ENCODE peak calls at places on chromosomes 12 and 14, in four cellular contexts. C is tibial nerve; I is breast epithelium; F is CD4-positive, alpha-beta memory T cell. H is an unnamed sample.
A peak's percentile ranks its signal among the peaks of the same experiment; 100 is the strongest.

GRCh38 chr14:63852271-63852816 is 460 bp upstream of the SYNE2 start:
- DNase-seq in I (no peak), C (no peak), F (no peak), H (no peak)

GRCh38 chr14:31122098-31122611 is 85.4 kb downstream of the HECTD1 start:
- DNase-seq in F (no peak), I (no peak), C (no peak), H (no peak)

GRCh38 chr12:103824290-103824689 is 16.7 kb downstream of the NT5DC3 start:
- DNase-seq in F (no peak), C (no peak), I (no peak), H (no peak)

GRCh38 chr12:114858388-114859146 is 174.6 kb upstream of the TBX3 start:
- DNase-seq in I (no peak), F (no peak), C (no peak), H (no peak)

GRCh38 chr12:57181561-57182155 is 34.2 kb upstream of the LRP1-AS start:
- DNase-seq in F (no peak), C (no peak), I (no peak), H (no peak)

GRCh38 chr14:36971263-36971855 is 201.0 kb downstream of the SLC25A21 start:
- DNase-seq in I (no peak), C (no peak), F (no peak), H (no peak)

GRCh38 chr12:4037747-4038312 is 164.6 kb upstream of the PARP11 start:
- DNase-seq in I (peak; percentile 35), F (peak; percentile 20), C (peak; percentile 87), H (no peak)

GRCh38 chr12:31989987-31990386 is 30.8 kb downstream of the RESF1 start:
- DNase-seq in I (no peak), F (no peak), C (no peak), H (no peak)

GRCh38 chr12:104249898-104250297 is 34.3 kb downstream of the TXNRD1 start:
- DNase-seq in C (no peak), I (no peak), F (no peak), H (no peak)

GRCh38 chr14:74583689-74584434 is 28.2 kb downstream of the LTBP2 start:
- DNase-seq in C (no peak), F (no peak), I (no peak), H (no peak)

GRCh38 chr12:131893605-131894312 is 663 bp upstream of the ULK1 start:
- DNase-seq in I (no peak), C (no peak), F (no peak), H (no peak)

GRCh38 chr14:73785834-73786631 is 65.6 kb upstream of the PTGR2 start:
- DNase-seq in F (peak; percentile 64), C (peak; percentile 83), I (peak; percentile 76), H (peak; percentile 57)

GRCh38 chr12:13198921-13199320 is 2.4 kb downstream of the EMP1 start:
- DNase-seq in I (no peak), C (no peak), F (no peak), H (no peak)

GRCh38 chr14:105041841-105042765 is 21.2 kb upstream of the CDCA4 start:
- DNase-seq in C (no peak), F (no peak), I (no peak), H (no peak)

GRCh38 chr14:36604757-36605505 is 22.5 kb upstream of the NKX2-8 start:
- DNase-seq in C (peak; percentile 51), F (peak; percentile 15), I (peak; percentile 23), H (no peak)

GRCh38 chr12:65606008-65606766 is 218.1 kb upstream of the HMGA2 start:
- DNase-seq in I (no peak), C (no peak), F (no peak), H (no peak)

GRCh38 chr12:52454411-52455201 is 2.7 kb upstream of the KRT6B start:
- DNase-seq in C (no peak), I (no peak), F (no peak), H (no peak)

GRCh38 chr12:38915783-38916182 is 10.4 kb upstream of the CPNE8 start:
- DNase-seq in F (no peak), I (no peak), C (no peak), H (no peak)

GRCh38 chr14:86654558-86655184 is 1124.7 kb downstream of the FLRT2 start:
- DNase-seq in F (no peak), C (peak; percentile 61), I (no peak), H (no peak)

GRCh38 chr14:29724991-29725390 is 202.7 kb downstream of the PRKD1 start:
- DNase-seq in C (no peak), F (no peak), I (no peak), H (no peak)

GRCh38 chr12:52317443-52318052 is 3.6 kb downstream of the KRT83 start:
- DNase-seq in C (no peak), F (no peak), I (no peak), H (no peak)

GRCh38 chr12:22802883-22803640 is 178.1 kb downstream of the ETNK1 start:
- DNase-seq in I (no peak), C (no peak), F (no peak), H (no peak)

GRCh38 chr14:41137741-41138140 is 468.9 kb upstream of the LRFN5 start:
- DNase-seq in C (no peak), F (no peak), I (no peak), H (no peak)

GRCh38 chr14:54104746-54105145 is 148.1 kb upstream of the BMP4 start:
- DNase-seq in I (no peak), C (no peak), F (no peak), H (no peak)

GRCh38 chr12:95763809-95764253 is 26.7 kb downstream of the NTN4 start:
- DNase-seq in C (peak; percentile 26), I (no peak), F (no peak), H (no peak)

GRCh38 chr12:68297929-68298328 is 34.2 kb downstream of the MDM1 start:
- DNase-seq in F (no peak), C (no peak), I (no peak), H (no peak)

GRCh38 chr12:112869778-112870177 is 37.0 kb upstream of the OAS1 start:
- DNase-seq in I (no peak), F (no peak), C (no peak), H (no peak)

GRCh38 chr12:7716391-7716790 is 5.2 kb downstream of the DPPA3 start:
- DNase-seq in I (no peak), F (no peak), C (no peak), H (no peak)

GRCh38 chr14:35215110-35215872 is 76.9 kb upstream of the PSMA6 start:
- DNase-seq in C (peak; percentile 17), I (no peak), F (no peak), H (no peak)

GRCh38 chr14:69073925-69074324 is 79.0 kb downstream of the DCAF5 start:
- DNase-seq in I (no peak), F (no peak), C (no peak), H (no peak)

GRCh38 chr12:129657179-129657578 is 246.6 kb downstream of the TMEM132D start:
- DNase-seq in F (no peak), C (no peak), I (no peak), H (no peak)

GRCh38 chr14:95034806-95035205 is 122.5 kb downstream of the DICER1 start:
- DNase-seq in C (no peak), I (no peak), F (no peak), H (no peak)

GRCh38 chr12:49058366-49059062 is 2.1 kb downstream of the KMT2D start:
- DNase-seq in C (no peak), F (no peak), I (no peak), H (no peak)

GRCh38 chr12:124658302-124658701 is 90.9 kb upstream of the NCOR2 start:
- DNase-seq in I (no peak), F (no peak), C (no peak), H (no peak)

GRCh38 chr12:70550180-70550577 is 87.0 kb downstream of the PTPRB start:
- DNase-seq in F (no peak), I (no peak), C (no peak), H (no peak)
- H3K27ac ChIP-seq in F (no peak overlapping the region), I (no peak overlapping the region), C (no peak overlapping the region), H (no peak overlapping the region)

DNA sequence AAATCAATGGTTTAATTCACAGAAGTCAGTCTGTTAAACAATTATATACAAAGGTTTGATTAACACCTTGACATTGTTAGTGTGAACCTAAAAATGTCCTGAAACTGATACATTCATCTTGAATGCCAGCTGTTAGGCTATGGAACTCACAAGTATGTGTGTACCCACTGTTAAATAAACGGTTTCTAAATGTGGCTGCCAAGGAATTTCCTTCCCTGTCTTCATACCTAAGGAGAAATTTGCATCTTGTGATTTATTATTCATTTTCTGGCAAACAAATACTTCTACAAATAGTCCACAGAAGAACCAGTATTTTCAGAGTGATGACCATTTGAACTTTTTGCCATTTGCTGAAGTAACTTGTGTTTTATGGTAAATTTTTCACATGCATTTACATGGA is 118.3 kb downstream of the KICS2 start:
- DNase-seq in C (no peak), F (no peak), I (no peak), H (no peak)
- H3K27ac ChIP-seq in C (no peak overlapping the region), F (no peak overlapping the region), I (peak overlapping the region; percentile 69), H (no peak overlapping the region)

GRCh38 chr14:55892906-55893305 is 225.3 kb upstream of the PELI2 start:
- DNase-seq in I (no peak), C (no peak), F (no peak), H (no peak)

GRCh38 chr14:55891692-55892091 is 226.5 kb upstream of the PELI2 start:
- DNase-seq in F (no peak), C (no peak), I (no peak), H (no peak)

GRCh38 chr14:55884819-55885218 is 233.4 kb upstream of the PELI2 start:
- DNase-seq in F (no peak), I (peak; percentile 71), C (no peak), H (no peak)

GRCh38 chr14:55893695-55894094 is 224.5 kb upstream of the PELI2 start:
- DNase-seq in F (no peak), I (no peak), C (no peak), H (no peak)

GRCh38 chr14:55889124-55889523 is 229.1 kb upstream of the PELI2 start:
- DNase-seq in I (peak; percentile 61), F (no peak), C (no peak), H (no peak)
- H3K27ac ChIP-seq in I (peak overlapping the region; percentile 19), F (no peak overlapping the region), C (no peak overlapping the region), H (no peak overlapping the region)

GRCh38 chr12:119992129-119992705 is 3.2 kb downstream of the BICDL1 start:
- DNase-seq in I (no peak), C (no peak), F (no peak), H (no peak)

GRCh38 chr12:119988440-119988787 is 622 bp upstream of the BICDL1 start:
- DNase-seq in F (no peak), C (no peak), I (no peak), H (no peak)

GRCh38 chr12:119988788-119989618 is at the start of gene BICDL1:
- DNase-seq in I (peak; percentile 87), F (peak; percentile 99), C (peak; percentile 7), H (no peak)

GRCh38 chr12:119990382-119990874 is 1.4 kb downstream of the BICDL1 start:
- DNase-seq in F (no peak), C (no peak), I (no peak), H (no peak)

GRCh38 chr12:119989619-119990381 is 764 bp downstream of the BICDL1 start:
- DNase-seq in F (peak; percentile 72), C (peak; percentile 69), I (peak; percentile 51), H (peak; percentile 74)
- H3K27ac ChIP-seq in F (peak overlapping the region; percentile 77), C (peak overlapping the region; percentile 55), I (no peak overlapping the region), H (no peak overlapping the region)

DNA sequence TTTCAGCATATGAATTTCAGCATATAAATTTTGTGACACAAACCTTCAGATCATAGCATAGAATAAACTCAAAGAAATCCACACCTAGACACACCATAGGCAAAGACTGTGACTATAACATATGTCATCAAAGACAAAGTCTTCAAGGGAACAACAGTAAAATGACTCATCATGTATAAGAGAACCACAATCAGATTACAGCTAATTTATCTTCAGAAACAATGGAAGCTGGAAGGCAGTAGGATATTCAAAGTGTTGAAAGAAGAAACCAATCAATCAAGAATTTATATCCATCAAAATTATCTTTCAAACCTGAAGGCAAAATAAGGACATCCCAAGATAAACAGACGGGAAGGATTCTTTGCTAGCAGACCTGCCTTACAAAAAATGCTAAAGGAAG is 29.0 kb downstream of the DLK1 start:
- DNase-seq in I (no peak), F (no peak), C (no peak), H (no peak)
- H3K27ac ChIP-seq in I (no peak overlapping the region), F (no peak overlapping the region), C (no peak overlapping the region), H (no peak overlapping the region)

H was measured in substantia nigra.